ENCODE peak calls at places on chromosome 18, in eight cellular contexts. C, F, Q, H, A, W, G and N are unnamed samples.

GRCh38 chr18:78069784-78070664 is 820.4 kb downstream of the GALR1 start:
- DNase-seq in A (peak), C (no peak), W (no peak), G (no peak), F (no peak), Q (no peak), H (no peak), N (no peak)

GRCh38 chr18:33579868-33580205 is 1.8 kb downstream of the ASXL3 start:
- DNase-seq in A (no peak), F (no peak), G (no peak), W (no peak), Q (no peak), H (no peak), C (no peak), N (no peak)

GRCh38 chr18:63322246-63322645 is 2.7 kb upstream of the BCL2 start:
- DNase-seq in H (no peak), F (no peak), Q (no peak), G (no peak), A (no peak), W (no peak), C (no peak), N (no peak)

GRCh38 chr18:50839341-50839740 is 19.5 kb upstream of the MRO start:
- DNase-seq in H (no peak), F (no peak), W (no peak), Q (no peak), G (no peak), A (no peak), C (no peak), N (no peak)

GRCh38 chr18:26556573-26556972 is 8.2 kb upstream of the KCTD1 start:
- DNase-seq in C (no peak), G (no peak), A (no peak), W (no peak), F (no peak), H (no peak), Q (no peak), N (no peak)

GRCh38 chr18:25223899-25224607 is 127.9 kb downstream of the ZNF521 start:
- DNase-seq in A (no peak), Q (no peak), G (no peak), H (no peak), F (no peak), C (no peak), W (no peak), N (no peak)

GRCh38 chr18:36685580-36685979 is 143.2 kb downstream of the TPGS2 start:
- DNase-seq in A (no peak), G (no peak), W (no peak), C (no peak), H (no peak), Q (no peak), F (no peak), N (no peak)

GRCh38 chr18:49301608-49302007 is 158.8 kb downstream of the DYM start:
- DNase-seq in H (no peak), G (no peak), A (no peak), W (no peak), F (no peak), C (no peak), Q (no peak), N (no peak)

GRCh38 chr18:30987479-30988241 is 54.9 kb downstream of the DSC3 start:
- DNase-seq in G (no peak), H (no peak), C (peak), W (no peak), A (peak), F (peak), Q (no peak), N (no peak)

GRCh38 chr18:40035951-40036350 is 1919.1 kb upstream of the PIK3C3 start:
- DNase-seq in W (no peak), G (no peak), H (no peak), F (no peak), C (no peak), A (no peak), Q (no peak), N (no peak)

GRCh38 chr18:59950215-59950944 is 50.6 kb downstream of the PMAIP1 start:
- DNase-seq in A (no peak), H (no peak), W (no peak), C (no peak), Q (no peak), F (no peak), G (no peak), N (no peak)

GRCh38 chr18:45004531-45004930 is 323.8 kb downstream of the SETBP1 start:
- DNase-seq in C (no peak), Q (no peak), A (no peak), F (no peak), G (no peak), H (no peak), W (no peak), N (no peak)

GRCh38 chr18:46278481-46279465 is 174.6 kb downstream of the HAUS1 start:
- DNase-seq in Q (no peak), A (no peak), G (peak), H (no peak), C (no peak), F (no peak), W (no peak), N (no peak)

GRCh38 chr18:11808001-11808855 is 43.0 kb upstream of the CHMP1B start:
- DNase-seq in W (no peak), H (peak), F (no peak), Q (no peak), C (no peak), A (no peak), G (no peak), N (no peak)

GRCh38 chr18:34609991-34610658 is 100.0 kb upstream of the DTNA start:
- DNase-seq in C (no peak), G (no peak), H (no peak), F (no peak), A (no peak), W (no peak), Q (no peak), N (no peak)

GRCh38 chr18:13403786-13404549 is 185.4 kb downstream of the LDLRAD4 start:
- DNase-seq in Q (no peak), A (no peak), F (no peak), W (no peak), C (no peak), G (no peak), H (no peak), N (no peak)

GRCh38 chr18:63465059-63465458 is 11.7 kb upstream of the SERPINB5 start:
- DNase-seq in A (no peak), W (no peak), H (no peak), F (no peak), Q (no peak), G (no peak), C (no peak), N (no peak)

GRCh38 chr18:22174341-22175148 is 5.2 kb downstream of the GATA6 start:
- DNase-seq in H (no peak), A (no peak), G (peak), F (no peak), C (no peak), Q (no peak), W (no peak), N (no peak)

GRCh38 chr18:22177496-22177866 is 8.1 kb downstream of the GATA6 start:
- DNase-seq in A (no peak), W (no peak), H (no peak), F (no peak), G (peak), C (no peak), Q (no peak), N (no peak)

GRCh38 chr18:22175326-22175725 is 5.9 kb downstream of the GATA6 start:
- DNase-seq in C (no peak), G (peak), F (no peak), H (peak), W (no peak), Q (no peak), A (no peak), N (no peak)

GRCh38 chr18:22176622-22177495 is 7.5 kb downstream of the GATA6 start:
- DNase-seq in H (no peak), W (no peak), A (no peak), F (no peak), G (no peak), Q (no peak), C (no peak), N (no peak)

DNA sequence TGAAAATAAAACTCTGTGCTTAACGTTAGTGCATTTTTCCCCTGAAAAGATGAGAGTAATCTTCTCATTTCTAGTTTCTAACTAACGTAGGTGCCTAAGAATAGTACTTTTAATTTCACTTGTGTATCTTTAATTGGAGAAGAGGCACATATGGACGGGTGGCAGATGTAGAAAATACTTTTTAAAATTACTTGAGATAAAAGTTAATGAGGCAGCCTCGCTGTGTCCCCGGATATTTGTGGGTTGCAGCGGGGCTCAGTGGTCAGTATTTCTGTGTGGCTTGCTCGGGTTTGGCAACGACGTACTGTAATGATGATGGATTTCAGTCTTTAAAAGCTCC is 6.9 kb downstream of the GATA6 start:
- DNase-seq in C (no peak), A (no peak), F (no peak), H (no peak), W (no peak), G (peak), Q (no peak), N (no peak)
- TF ChIP-seq POLR2A in C (no peak), A (no peak), F (no peak), H (no peak), W (no peak), G (no peak), Q (no peak), N (no peak)

GRCh38 chr18:10524507-10525425 is 1.1 kb upstream of the NAPG start:
- DNase-seq in F (no peak), Q (no peak), G (no peak), C (no peak), H (peak), W (no peak), A (no peak), N (no peak)
- TF ChIP-seq POLR2AphosphoS5 in F (no peak), Q (no peak), G (no peak), C (no peak), H (no peak), W (no peak), A (no peak), N (no peak)

DNA sequence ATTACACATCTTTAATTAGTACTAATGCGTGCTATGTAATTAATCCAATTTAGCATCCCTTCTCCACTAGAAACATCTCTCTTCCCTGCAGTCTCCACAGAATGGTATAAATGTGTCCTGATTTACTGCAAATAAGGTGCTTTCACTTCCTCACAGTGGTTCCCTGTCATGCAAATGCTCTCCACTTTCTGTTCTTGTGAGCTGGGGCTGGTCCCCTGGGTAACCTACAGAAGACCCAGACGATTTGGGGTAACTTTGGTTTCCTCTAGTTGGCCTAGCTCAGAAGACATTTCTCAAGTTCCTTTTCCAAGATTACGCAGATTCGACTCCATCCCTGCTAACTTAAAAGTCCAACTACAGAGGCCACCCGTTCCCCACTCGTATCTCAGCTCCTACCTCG is 29.0 kb upstream of the NEDD4L start:
- DNase-seq in Q (no peak), A (no peak), W (no peak), H (no peak), G (no peak), C (no peak), F (no peak), N (peak)
- TF ChIP-seq POLR2A in Q (no peak), A (no peak), W (no peak), H (no peak), G (no peak), C (no peak), F (no peak), N (no peak)

DNA sequence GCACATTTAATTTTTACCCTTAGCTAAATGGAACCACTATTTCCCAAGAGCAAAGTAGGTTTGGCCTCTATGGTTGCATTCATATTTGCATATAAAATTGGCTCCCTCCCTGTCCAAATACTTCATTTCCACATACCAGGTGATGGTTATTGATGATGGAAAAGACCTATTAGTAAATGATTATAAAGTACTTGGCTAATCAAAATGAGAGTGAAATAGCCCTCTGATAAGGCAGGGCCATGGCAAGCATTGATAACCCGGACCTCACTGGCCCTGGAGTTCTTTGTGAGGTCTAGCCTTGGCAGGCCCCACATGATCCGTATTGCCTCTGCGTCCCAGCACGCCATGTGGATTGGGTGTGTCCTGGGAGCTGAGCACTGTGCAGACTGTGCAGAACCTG is 201.1 kb upstream of the GATA6 start:
- DNase-seq in W (no peak), F (peak), G (no peak), H (no peak), C (no peak), Q (no peak), A (no peak), N (no peak)
- TF ChIP-seq POLR2AphosphoS5 in W (no peak), F (no peak), G (no peak), H (no peak), C (no peak), Q (no peak), A (no peak), N (no peak)

GRCh38 chr18:55321268-55322175 is 266.5 kb downstream of the TCF4 start:
- DNase-seq in F (peak), H (no peak), Q (peak), G (peak), W (peak), C (no peak), A (peak), N (no peak)
- TF ChIP-seq POLR2A in F (no peak), H (no peak), Q (peak), G (no peak), W (no peak), C (no peak), A (no peak), N (peak)

GRCh38 chr18:7619676-7620075 is 52.6 kb downstream of the PTPRM start:
- DNase-seq in G (no peak), F (no peak), H (no peak), W (no peak), Q (no peak), A (no peak), C (no peak), N (no peak)
- TF ChIP-seq POLR2AphosphoS5 in G (no peak), F (no peak), H (no peak), W (no peak), Q (no peak), A (no peak), C (no peak), N (no peak)

DNA sequence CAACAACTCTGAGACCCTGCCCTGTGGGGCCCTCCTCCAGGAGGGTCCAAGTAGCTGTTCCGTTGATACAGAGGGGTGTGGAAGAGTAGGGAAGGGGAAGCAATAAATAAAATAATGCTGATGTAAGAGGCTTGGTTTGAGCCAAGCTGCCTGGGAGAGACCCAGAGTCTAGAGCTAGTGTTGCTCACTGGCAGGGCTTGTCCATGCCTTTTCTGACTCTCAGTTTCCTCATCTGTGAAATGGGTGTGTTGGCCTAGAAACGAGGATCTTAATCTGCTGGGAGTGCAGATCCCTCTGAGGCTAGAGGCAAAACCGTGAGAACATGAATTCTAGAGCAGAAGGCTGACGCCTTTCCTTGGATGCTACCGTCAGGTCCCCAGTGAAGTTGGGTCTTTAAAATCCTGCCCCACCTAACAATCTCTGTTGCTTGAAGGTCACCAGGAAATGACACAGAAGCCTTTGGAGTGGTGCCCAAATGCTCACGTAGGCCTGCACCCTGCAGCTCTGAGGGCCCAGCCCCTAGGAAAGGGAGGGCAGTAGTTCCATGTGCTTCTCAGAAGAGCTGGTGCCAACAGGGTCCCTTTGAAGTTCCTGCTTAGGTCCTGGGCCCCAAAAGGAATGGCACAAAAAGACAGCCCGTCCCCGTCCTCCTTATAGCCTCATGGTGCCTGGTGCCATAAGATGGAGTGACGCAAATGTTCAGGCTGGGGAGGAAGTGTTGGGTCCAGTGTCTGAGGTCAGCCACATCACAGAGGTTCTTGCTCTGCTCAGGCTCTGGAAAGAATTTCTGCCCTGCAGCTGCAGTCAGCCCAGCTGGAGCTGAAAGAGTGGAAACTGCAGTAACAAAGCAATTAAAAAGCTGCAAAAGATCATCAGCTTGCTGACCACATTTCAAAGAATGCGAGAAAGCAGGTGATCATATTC is 73.2 kb upstream of the SMAD2 start:
- DNase-seq in F (peak), H (no peak), G (peak), A (no peak), C (no peak), W (no peak), Q (no peak), N (no peak)
- TF ChIP-seq POLR2A in F (no peak), H (no peak), G (no peak), A (no peak), C (no peak), W (no peak), Q (peak), N (no peak)

GRCh38 chr18:38706373-38706772 is 1140.8 kb upstream of the CELF4 start:
- DNase-seq in A (no peak), G (no peak), W (no peak), C (no peak), H (no peak), F (no peak), Q (no peak), N (no peak)
- TF ChIP-seq POLR2AphosphoS5 in A (no peak), G (no peak), W (no peak), C (no peak), H (no peak), F (no peak), Q (no peak), N (no peak)

DNA sequence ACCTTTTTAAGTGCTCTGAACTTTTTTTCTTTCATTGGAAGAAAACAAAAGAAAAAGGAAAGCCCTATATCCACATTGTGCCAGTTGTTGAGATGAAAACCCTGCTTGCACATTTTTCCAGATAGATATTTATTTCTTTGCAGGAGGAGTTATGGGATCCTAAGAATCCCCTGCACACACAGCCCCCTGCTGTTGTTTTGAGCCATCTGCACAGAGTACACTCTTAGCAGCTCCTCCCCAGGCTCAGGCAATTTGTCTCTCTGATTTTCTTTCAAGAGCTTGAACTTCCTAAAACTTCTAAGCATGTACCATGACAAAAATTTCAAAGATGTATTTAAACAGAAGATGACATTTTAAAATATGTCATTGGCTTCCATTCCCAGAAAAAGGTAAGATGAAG is 436.9 kb downstream of the METTL4 start:
- DNase-seq in Q (no peak), F (no peak), H (no peak), W (no peak), C (no peak), G (no peak), A (no peak), N (no peak)
- TF ChIP-seq POLR2A in Q (no peak), F (no peak), H (no peak), W (no peak), C (no peak), G (no peak), A (no peak), N (no peak)